ENCODE peak calls at places on chromosome 20, in five cellular contexts. One of them, this sample, is unnamed.

GRCh38 chr20:17202668-17203067 is 24.2 kb upstream of the PCSK2 start:
- DNase-seq in HepG2: no peak
- DNase-seq in SK-N-SH: no peak
- DNase-seq in K562: no peak
- DNase-seq in GM12878: no peak
- DNase-seq in this sample: no peak

GRCh38 chr20:33843854-33844253 is 32.7 kb downstream of the CHMP4B start:
- DNase-seq in K562: peak
- DNase-seq in HepG2: no peak
- DNase-seq in SK-N-SH: peak
- DNase-seq in GM12878: no peak
- DNase-seq in this sample: no peak

GRCh38 chr20:48470141-48470540 is 357.7 kb downstream of the PREX1 start:
- DNase-seq in GM12878: no peak
- DNase-seq in HepG2: no peak
- DNase-seq in SK-N-SH: no peak
- DNase-seq in K562: no peak
- DNase-seq in this sample: no peak

GRCh38 chr20:40452758-40453157 is 236.3 kb downstream of the MAFB start:
- DNase-seq in HepG2: no peak
- DNase-seq in GM12878: no peak
- DNase-seq in SK-N-SH: no peak
- DNase-seq in K562: no peak
- DNase-seq in this sample: no peak

GRCh38 chr20:24999568-24999967 is 7.0 kb upstream of the APMAP start:
- DNase-seq in HepG2: no peak
- DNase-seq in K562: no peak
- DNase-seq in GM12878: no peak
- DNase-seq in SK-N-SH: no peak
- DNase-seq in this sample: no peak

GRCh38 chr20:57803718-57804005 is 93.8 kb upstream of the PMEPA1 start:
- DNase-seq in HepG2: no peak
- DNase-seq in SK-N-SH: no peak
- DNase-seq in GM12878: no peak
- DNase-seq in K562: no peak
- DNase-seq in this sample: no peak

GRCh38 chr20:56636701-56637100 is 7.6 kb downstream of the TFAP2C start:
- DNase-seq in SK-N-SH: no peak
- DNase-seq in GM12878: no peak
- DNase-seq in HepG2: no peak
- DNase-seq in K562: no peak
- DNase-seq in this sample: no peak

GRCh38 chr20:20407891-20408805 is 40.2 kb downstream of the INSM1 start:
- DNase-seq in K562: no peak
- DNase-seq in SK-N-SH: peak
- DNase-seq in HepG2: peak
- DNase-seq in GM12878: no peak
- DNase-seq in this sample: peak

GRCh38 chr20:14568225-14568624 is 230.8 kb upstream of the FLRT3 start:
- DNase-seq in HepG2: no peak
- DNase-seq in K562: no peak
- DNase-seq in GM12878: no peak
- DNase-seq in SK-N-SH: no peak
- DNase-seq in this sample: no peak

GRCh38 chr20:50054626-50055511 is 58.1 kb downstream of the UBE2V1 start:
- DNase-seq in HepG2: peak
- DNase-seq in GM12878: no peak
- DNase-seq in K562: no peak
- DNase-seq in SK-N-SH: peak
- DNase-seq in this sample: no peak

GRCh38 chr20:41509801-41510200 is 108.4 kb downstream of the CHD6 start:
- DNase-seq in SK-N-SH: no peak
- DNase-seq in HepG2: peak
- DNase-seq in GM12878: no peak
- DNase-seq in K562: no peak
- DNase-seq in this sample: no peak

GRCh38 chr20:10682939-10683338 is 9.1 kb upstream of the JAG1 start:
- DNase-seq in SK-N-SH: no peak
- DNase-seq in HepG2: no peak
- DNase-seq in GM12878: no peak
- DNase-seq in K562: no peak
- DNase-seq in this sample: no peak

GRCh38 chr20:10681466-10681865 is 7.7 kb upstream of the JAG1 start:
- DNase-seq in GM12878: no peak
- DNase-seq in K562: no peak
- DNase-seq in HepG2: no peak
- DNase-seq in SK-N-SH: no peak
- DNase-seq in this sample: no peak

GRCh38 chr20:10680571-10680970 is 6.8 kb upstream of the JAG1 start:
- DNase-seq in K562: no peak
- DNase-seq in GM12878: no peak
- DNase-seq in SK-N-SH: no peak
- DNase-seq in HepG2: no peak
- DNase-seq in this sample: no peak

GRCh38 chr20:10676518-10676917 is 2.7 kb upstream of the JAG1 start:
- DNase-seq in K562: no peak
- DNase-seq in HepG2: no peak
- DNase-seq in SK-N-SH: no peak
- DNase-seq in GM12878: no peak
- DNase-seq in this sample: no peak

GRCh38 chr20:10679269-10679668 is 5.5 kb upstream of the JAG1 start:
- DNase-seq in SK-N-SH: no peak
- DNase-seq in GM12878: no peak
- DNase-seq in K562: no peak
- DNase-seq in HepG2: no peak
- DNase-seq in this sample: no peak
- TF ChIP-seq ZBTB33 in SK-N-SH: no peak
- TF ChIP-seq ZBTB33 in GM12878: no peak
- TF ChIP-seq ZBTB33 in K562: no peak
- TF ChIP-seq ZBTB33 in HepG2: no peak
- TF ChIP-seq ZBTB33 in this sample: no peak

GRCh38 chr20:63957690-63958441 is 1.6 kb upstream of the UCKL1 start:
- DNase-seq in GM12878: no peak
- DNase-seq in HepG2: peak
- DNase-seq in K562: peak
- DNase-seq in SK-N-SH: no peak
- DNase-seq in this sample: peak
- H3K4me2 ChIP-seq in GM12878: peak
- H3K4me2 ChIP-seq in HepG2: peak
- H3K4me2 ChIP-seq in K562: peak
- H3K4me2 ChIP-seq in SK-N-SH: peak
- H3K4me2 ChIP-seq in this sample: peak

DNA sequence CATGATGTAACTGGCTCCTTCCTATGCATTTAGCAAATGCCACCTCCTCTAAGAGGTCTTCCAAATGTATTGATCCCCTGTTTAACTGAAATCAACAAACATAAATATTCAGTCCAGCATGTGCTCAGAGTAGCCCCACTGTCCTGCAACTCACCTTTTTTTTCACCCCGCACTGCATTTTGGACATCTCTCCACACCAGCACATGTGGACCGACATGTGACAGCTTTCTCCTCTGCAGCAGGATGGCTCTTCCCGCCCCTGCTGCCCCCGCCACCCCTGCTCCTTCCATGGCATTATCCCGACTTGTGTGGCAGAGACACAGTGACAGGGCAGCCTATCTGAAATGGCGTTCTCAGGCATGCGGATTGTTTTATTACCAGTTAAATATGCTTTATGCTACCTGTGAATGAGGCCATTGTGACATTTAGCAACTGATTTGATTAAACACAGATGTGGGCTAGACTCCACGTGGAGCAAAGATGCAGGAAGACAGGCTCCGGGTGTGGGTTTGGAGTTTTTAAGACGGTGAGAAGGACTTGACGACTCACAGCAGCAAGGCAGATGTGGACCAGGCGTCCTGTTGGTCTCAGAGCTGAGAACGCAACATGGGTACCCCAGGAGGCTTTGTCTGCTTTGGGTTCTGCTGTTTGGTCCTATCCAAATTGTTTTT is 161.2 kb downstream of the EYA2 start:
- DNase-seq in K562: no peak
- DNase-seq in HepG2: no peak
- DNase-seq in SK-N-SH: no peak
- DNase-seq in GM12878: no peak
- DNase-seq in this sample: no peak
- TF ChIP-seq ZBTB33 in K562: no peak
- TF ChIP-seq ZBTB33 in HepG2: no peak
- TF ChIP-seq ZBTB33 in SK-N-SH: no peak
- TF ChIP-seq ZBTB33 in GM12878: no peak
- TF ChIP-seq ZBTB33 in this sample: no peak

GRCh38 chr20:44958276-44958675 is 1.9 kb downstream of the TOMM34 start:
- DNase-seq in SK-N-SH: no peak
- DNase-seq in K562: no peak
- DNase-seq in GM12878: no peak
- DNase-seq in HepG2: no peak
- DNase-seq in this sample: no peak
- H3K4me2 ChIP-seq in SK-N-SH: peak
- H3K4me2 ChIP-seq in K562: peak
- H3K4me2 ChIP-seq in GM12878: peak
- H3K4me2 ChIP-seq in HepG2: peak
- H3K4me2 ChIP-seq in this sample: peak